ENCODE peak calls at places on chromosomes 6 and 20, in seven cellular contexts. A, S, O, H, P, B and M are unnamed samples.

GRCh38 chr20:2005831-2006426 is 12.1 kb upstream of the PDYN start:
- DNase-seq in S (peak; percentile 60), P (peak; percentile 87), O (peak; percentile 62), A (peak; percentile 67), B (peak; percentile 53), H (peak; percentile 62), M (peak; percentile 7)

GRCh38 chr6:76803038-76803580 is 660.2 kb downstream of the HTR1B start:
- DNase-seq in B (no peak), O (no peak), S (no peak), P (no peak), A (no peak), H (no peak), M (no peak)

GRCh38 chr6:17096657-17097056 is 5.2 kb upstream of the STMND1 start:
- DNase-seq in B (no peak), A (no peak), S (no peak), H (no peak), P (no peak), O (no peak), M (no peak)

GRCh38 chr20:46022411-46023147 is 6.4 kb upstream of the SLC12A5 start:
- DNase-seq in O (peak; percentile 54), P (peak; percentile 76), H (peak; percentile 65), B (peak; percentile 71), S (peak; percentile 56), A (peak; percentile 26), M (peak; percentile 58)

GRCh38 chr6:8879334-8879733 is 444.0 kb upstream of the SLC35B3 start:
- DNase-seq in A (no peak), B (no peak), O (no peak), P (no peak), S (no peak), H (no peak), M (no peak)

GRCh38 chr6:144528605-144529425 is 243.7 kb downstream of the UTRN start:
- DNase-seq in P (no peak), H (no peak), S (no peak), O (no peak), A (peak; percentile 50), B (no peak), M (no peak)

GRCh38 chr20:21235346-21235712 is 67.8 kb upstream of the XRN2 start:
- DNase-seq in O (no peak), H (no peak), P (no peak), A (no peak), S (no peak), B (no peak), M (no peak)

GRCh38 chr6:125942677-125943527 is 13.7 kb upstream of the HINT3 start:
- DNase-seq in H (no peak), A (peak; percentile 31), S (no peak), O (no peak), B (no peak), P (peak; percentile 50), M (no peak)

GRCh38 chr6:142885182-142885867 is 59.7 kb downstream of the HIVEP2 start:
- DNase-seq in A (peak; percentile 97), P (peak; percentile 29), S (no peak), B (peak; percentile 68), O (no peak), H (no peak), M (peak; percentile 58)

GRCh38 chr20:2507875-2508630 is 662 bp downstream of the ZNF343 start:
- DNase-seq in B (no peak), O (peak; percentile 25), P (peak; percentile 28), H (peak; percentile 27), S (peak; percentile 16), A (peak; percentile 22), M (no peak)

GRCh38 chr20:10922941-10923340 is 249.1 kb upstream of the JAG1 start:
- DNase-seq in O (no peak), A (peak; percentile 94), H (no peak), P (no peak), B (no peak), S (no peak), M (no peak)

GRCh38 chr20:52192296-52193007 is 873 bp upstream of the ZFP64 start:
- DNase-seq in H (no peak), O (peak; percentile 45), S (peak; percentile 19), A (no peak), P (no peak), B (no peak), M (no peak)

GRCh38 chr20:31707994-31708744 is 14.5 kb downstream of the BCL2L1 start:
- DNase-seq in H (peak; percentile 80), O (peak; percentile 64), P (peak; percentile 77), S (peak; percentile 80), B (no peak), A (no peak), M (no peak)

GRCh38 chr20:42985628-42986027 is 204.1 kb downstream of the PTPRT start:
- DNase-seq in O (no peak), A (no peak), S (no peak), B (no peak), H (no peak), P (no peak), M (no peak)

GRCh38 chr6:127186889-127187288 is 68.4 kb downstream of the RSPO3 start:
- DNase-seq in S (peak; percentile 65), H (peak; percentile 71), B (peak; percentile 33), A (no peak), O (peak; percentile 78), P (peak; percentile 70), M (peak; percentile 2)

GRCh38 chr6:133314951-133315350 is 73.8 kb downstream of the EYA4 start:
- DNase-seq in A (no peak), O (no peak), H (no peak), B (no peak), P (no peak), S (no peak), M (no peak)

GRCh38 chr20:56343861-56344381 is 14.9 kb upstream of the FAM210B start:
- DNase-seq in P (peak; percentile 25), B (peak; percentile 33), O (no peak), A (peak; percentile 67), H (peak; percentile 51), S (peak; percentile 22), M (no peak)
- H3K4me3 ChIP-seq in P (no peak overlapping the region), B (no peak overlapping the region), O (peak overlapping the region; percentile 18), A (peak overlapping the region; percentile 32), H (peak overlapping the region; percentile 40), S (no peak overlapping the region), M (no peak overlapping the region)

DNA sequence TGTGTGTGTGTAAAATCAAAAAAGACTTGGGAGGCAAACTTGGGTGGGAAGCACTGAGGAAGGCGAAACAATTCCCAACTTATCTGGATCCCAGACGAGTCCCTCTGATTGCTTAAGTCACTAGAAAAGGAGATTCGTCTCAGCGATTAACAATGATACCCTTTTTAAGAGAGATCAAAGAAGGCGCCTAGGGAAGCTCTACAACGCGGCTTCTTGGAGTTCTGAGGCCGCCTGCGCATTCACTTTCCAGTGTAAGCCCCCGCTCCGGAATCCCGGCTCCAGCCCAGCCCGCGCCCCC is 8.7 kb upstream of the TBX18 start:
- DNase-seq in H (no peak), B (no peak), A (peak; percentile 50), P (no peak), O (no peak), S (no peak), M (no peak)
- H3K4me3 ChIP-seq in H (peak overlapping the region; percentile 40), B (no peak overlapping the region), A (peak overlapping the region; percentile 65), P (no peak overlapping the region), O (peak overlapping the region; percentile 62), S (peak overlapping the region; percentile 61), M (no peak overlapping the region)

GRCh38 chr6:11473008-11473740 is 64.4 kb upstream of the TMEM170B start:
- DNase-seq in O (no peak), A (no peak), B (no peak), P (no peak), H (no peak), S (no peak), M (no peak)
- H3K4me3 ChIP-seq in O (peak overlapping the region; percentile 39), A (no peak overlapping the region), B (no peak overlapping the region), P (no peak overlapping the region), H (no peak overlapping the region), S (peak overlapping the region; percentile 56), M (no peak overlapping the region)

GRCh38 chr6:68040780-68041179 is 594.3 kb upstream of the ADGRB3 start:
- DNase-seq in H (no peak), P (no peak), O (no peak), B (no peak), S (no peak), A (no peak), M (no peak)
- H3K4me3 ChIP-seq in H (no peak overlapping the region), P (no peak overlapping the region), O (peak overlapping the region; percentile 49), B (no peak overlapping the region), S (peak overlapping the region; percentile 14), A (peak overlapping the region; percentile 47), M (no peak overlapping the region)

DNA sequence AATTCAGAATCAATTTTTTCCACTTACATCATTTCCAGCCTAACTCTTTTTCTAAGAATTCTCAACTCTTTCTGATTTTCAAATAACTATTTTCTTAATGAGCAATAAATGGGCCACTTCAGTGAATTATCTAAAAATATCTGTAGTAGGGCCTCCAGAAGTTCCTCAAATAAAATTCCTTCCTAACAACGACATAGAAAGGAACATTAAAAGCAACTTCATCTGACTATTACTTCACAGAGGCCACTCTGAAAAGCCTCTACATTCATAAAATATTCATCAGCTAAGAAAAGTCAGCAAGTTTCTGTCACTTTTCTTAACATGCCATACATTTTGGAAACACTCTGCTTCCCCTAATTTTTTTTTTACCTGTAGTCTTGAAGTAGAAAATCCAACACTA is 4.8 kb downstream of the COL12A1 start:
- DNase-seq in S (no peak), B (no peak), A (no peak), O (no peak), H (no peak), P (no peak), M (no peak)
- H3K4me3 ChIP-seq in S (no peak overlapping the region), B (no peak overlapping the region), A (no peak overlapping the region), O (no peak overlapping the region), H (no peak overlapping the region), P (no peak overlapping the region), M (no peak overlapping the region)

DNA sequence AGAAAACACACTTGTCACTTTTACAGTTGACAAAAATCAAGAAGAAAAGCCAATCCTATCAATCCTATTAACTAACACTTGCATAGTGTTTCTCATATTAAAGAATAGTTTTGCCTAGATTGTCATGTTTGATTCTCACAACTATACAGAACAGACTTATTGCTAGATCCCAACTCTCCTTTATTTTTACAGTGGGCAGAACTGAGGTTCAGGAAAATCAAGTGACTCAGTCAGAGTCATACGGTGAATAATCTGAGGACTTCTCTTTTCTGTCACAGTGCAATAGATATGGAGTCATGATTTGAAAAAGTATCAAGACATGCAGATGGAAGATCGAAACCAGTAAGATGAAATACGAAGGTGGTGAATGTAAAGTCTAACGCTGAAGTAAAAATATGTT is 195.1 kb upstream of the CITED2 start:
- DNase-seq in O (no peak), P (no peak), H (no peak), A (no peak), B (no peak), S (no peak), M (no peak)
- H3K4me3 ChIP-seq in O (no peak overlapping the region), P (no peak overlapping the region), H (no peak overlapping the region), A (no peak overlapping the region), B (no peak overlapping the region), S (no peak overlapping the region), M (no peak overlapping the region)

GRCh38 chr6:139846538-139847321 is 472.3 kb upstream of the CITED2 start:
- DNase-seq in P (peak; percentile 65), A (no peak), S (no peak), O (no peak), B (no peak), H (no peak), M (no peak)
- H3K4me3 ChIP-seq in P (no peak overlapping the region), A (no peak overlapping the region), S (no peak overlapping the region), O (peak overlapping the region; percentile 43), B (no peak overlapping the region), H (no peak overlapping the region), M (no peak overlapping the region)

GRCh38 chr20:47503685-47504084 is 2.0 kb downstream of the NCOA3 start:
- DNase-seq in S (no peak), A (no peak), B (no peak), H (no peak), O (no peak), P (no peak), M (no peak)
- H3K4me3 ChIP-seq in S (peak overlapping the region; percentile 98), A (peak overlapping the region; percentile 89), B (peak overlapping the region; percentile 60), H (peak overlapping the region; percentile 71), O (peak overlapping the region; percentile 99), P (no peak overlapping the region), M (peak overlapping the region; percentile 95)